ENCODE peak calls at places on chromosomes 4 and X, in five cellular contexts. One of them, this sample, is unnamed.

GRCh38 chrX:15202458-15203177 is 67.3 kb downstream of the ASB9 start:
- DNase-seq in HCT116: no peak
- DNase-seq in MM.1S: no peak
- DNase-seq in SK-N-SH: no peak
- DNase-seq in neural progenitor cell: no peak
- DNase-seq in this sample: peak; percentile 57

GRCh38 chrX:1462596-1463251 is 10.0 kb upstream of the ASMTL start:
- DNase-seq in neural progenitor cell: no peak
- DNase-seq in MM.1S: no peak
- DNase-seq in SK-N-SH: no peak
- DNase-seq in HCT116: no peak
- DNase-seq in this sample: peak; percentile 52

GRCh38 chr4:169914871-169915270 is 111.3 kb downstream of the MFAP3L start:
- DNase-seq in SK-N-SH: no peak
- DNase-seq in HCT116: no peak
- DNase-seq in neural progenitor cell: no peak
- DNase-seq in MM.1S: no peak
- DNase-seq in this sample: no peak

GRCh38 chr4:103996637-103997036 is 276.9 kb upstream of the TACR3 start:
- DNase-seq in MM.1S: no peak
- DNase-seq in SK-N-SH: no peak
- DNase-seq in HCT116: peak; percentile 78
- DNase-seq in neural progenitor cell: peak; percentile 70
- DNase-seq in this sample: peak; percentile 72

GRCh38 chr4:93888308-93888707 is 59.8 kb downstream of the ATOH1 start:
- DNase-seq in HCT116: no peak
- DNase-seq in neural progenitor cell: no peak
- DNase-seq in MM.1S: no peak
- DNase-seq in SK-N-SH: no peak
- DNase-seq in this sample: no peak

GRCh38 chr4:93810340-93810992 is 18.1 kb upstream of the ATOH1 start:
- DNase-seq in MM.1S: no peak
- DNase-seq in neural progenitor cell: no peak
- DNase-seq in SK-N-SH: no peak
- DNase-seq in HCT116: no peak
- DNase-seq in this sample: no peak

GRCh38 chrX:27085346-27085745 is 377.8 kb downstream of the PPP4R3C start:
- DNase-seq in MM.1S: no peak
- DNase-seq in neural progenitor cell: no peak
- DNase-seq in HCT116: no peak
- DNase-seq in SK-N-SH: no peak
- DNase-seq in this sample: no peak

GRCh38 chr4:36325499-36325898 is 44.1 kb downstream of the DTHD1 start:
- DNase-seq in SK-N-SH: no peak
- DNase-seq in neural progenitor cell: no peak
- DNase-seq in HCT116: no peak
- DNase-seq in MM.1S: peak; percentile 59
- DNase-seq in this sample: no peak

GRCh38 chr4:139890810-139891209 is 225.2 kb downstream of the MGST2 start:
- DNase-seq in neural progenitor cell: no peak
- DNase-seq in SK-N-SH: no peak
- DNase-seq in HCT116: no peak
- DNase-seq in MM.1S: no peak
- DNase-seq in this sample: peak; percentile 46

GRCh38 chrX:109553862-109554261 is 17.2 kb downstream of the NXT2 start:
- DNase-seq in MM.1S: no peak
- DNase-seq in neural progenitor cell: no peak
- DNase-seq in SK-N-SH: no peak
- DNase-seq in HCT116: no peak
- DNase-seq in this sample: no peak

GRCh38 chr4:95204873-95205272 is 343.9 kb downstream of the UNC5C start:
- DNase-seq in HCT116: peak; percentile 12
- DNase-seq in MM.1S: no peak
- DNase-seq in SK-N-SH: no peak
- DNase-seq in neural progenitor cell: peak; percentile 65
- DNase-seq in this sample: peak; percentile 34

GRCh38 chr4:135838889-135839288 is 1637.3 kb upstream of the PABPC4L start:
- DNase-seq in neural progenitor cell: peak; percentile 15
- DNase-seq in MM.1S: no peak
- DNase-seq in HCT116: peak; percentile 2
- DNase-seq in SK-N-SH: no peak
- DNase-seq in this sample: peak; percentile 34

GRCh38 chr4:101418055-101418454 is 70.7 kb upstream of the PPP3CA start:
- DNase-seq in neural progenitor cell: no peak
- DNase-seq in SK-N-SH: no peak
- DNase-seq in HCT116: no peak
- DNase-seq in MM.1S: peak; percentile 63
- DNase-seq in this sample: no peak

GRCh38 chrX:2691543-2692220 is 587 bp downstream of the CD99 start:
- DNase-seq in MM.1S: no peak
- DNase-seq in SK-N-SH: no peak
- DNase-seq in HCT116: no peak
- DNase-seq in neural progenitor cell: peak; percentile 49
- DNase-seq in this sample: peak; percentile 46

GRCh38 chr4:54976682-54977081 is 148.7 kb downstream of the KDR start:
- DNase-seq in neural progenitor cell: peak; percentile 42
- DNase-seq in MM.1S: no peak
- DNase-seq in SK-N-SH: no peak
- DNase-seq in HCT116: no peak
- DNase-seq in this sample: peak; percentile 48

GRCh38 chr4:100060765-100061416 is 110.8 kb upstream of the H2AZ1 start:
- DNase-seq in MM.1S: no peak
- DNase-seq in HCT116: no peak
- DNase-seq in SK-N-SH: no peak
- DNase-seq in neural progenitor cell: no peak
- DNase-seq in this sample: no peak

GRCh38 chr4:29553842-29554241 is 1166.3 kb upstream of the PCDH7 start:
- DNase-seq in MM.1S: no peak
- DNase-seq in HCT116: peak; percentile 7
- DNase-seq in SK-N-SH: no peak
- DNase-seq in neural progenitor cell: no peak
- DNase-seq in this sample: peak; percentile 75

GRCh38 chrX:7889138-7889537 is 38.1 kb downstream of the PNPLA4 start:
- DNase-seq in SK-N-SH: no peak
- DNase-seq in MM.1S: peak; percentile 84
- DNase-seq in HCT116: no peak
- DNase-seq in neural progenitor cell: no peak
- DNase-seq in this sample: no peak

GRCh38 chr4:1239949-1240305 is 9.0 kb downstream of the CTBP1 start:
- DNase-seq in HCT116: no peak
- DNase-seq in MM.1S: no peak
- DNase-seq in SK-N-SH: peak; percentile 12
- DNase-seq in neural progenitor cell: no peak
- DNase-seq in this sample: no peak

GRCh38 chrX:153470411-153471363 is at the start of gene HAUS7:
- DNase-seq in HCT116: peak; percentile 59
- DNase-seq in SK-N-SH: peak; percentile 95
- DNase-seq in neural progenitor cell: peak; percentile 91
- DNase-seq in MM.1S: peak; percentile 83
- DNase-seq in this sample: peak; percentile 87

GRCh38 chr4:150070464-150071170 is 7.6 kb upstream of the DCLK2 start:
- DNase-seq in MM.1S: no peak
- DNase-seq in HCT116: no peak
- DNase-seq in neural progenitor cell: no peak
- DNase-seq in SK-N-SH: no peak
- DNase-seq in this sample: no peak

GRCh38 chrX:154444001-154444754 is at the start of gene FAM50A:
- DNase-seq in SK-N-SH: peak; percentile 92
- DNase-seq in MM.1S: peak; percentile 56
- DNase-seq in HCT116: no peak
- DNase-seq in neural progenitor cell: peak; percentile 86
- DNase-seq in this sample: peak; percentile 61

GRCh38 chr4:176302283-176303275 is 17.2 kb upstream of the SPCS3 start:
- DNase-seq in MM.1S: no peak
- DNase-seq in HCT116: peak; percentile 22
- DNase-seq in neural progenitor cell: no peak
- DNase-seq in SK-N-SH: no peak
- DNase-seq in this sample: peak; percentile 85

GRCh38 chr4:91325495-91325894 is 978.3 kb upstream of the GRID2 start:
- DNase-seq in MM.1S: no peak
- DNase-seq in HCT116: peak; percentile 1
- DNase-seq in SK-N-SH: peak; percentile 1
- DNase-seq in neural progenitor cell: no peak
- DNase-seq in this sample: peak; percentile 59

GRCh38 chrX:1012678-1013300 is 199.7 kb downstream of the CRLF2 start:
- DNase-seq in MM.1S: no peak
- DNase-seq in neural progenitor cell: no peak
- DNase-seq in HCT116: no peak
- DNase-seq in SK-N-SH: no peak
- DNase-seq in this sample: no peak

GRCh38 chrX:129522184-129523059 is 868 bp downstream of the SMARCA1 start:
- DNase-seq in MM.1S: no peak
- DNase-seq in neural progenitor cell: peak; percentile 80
- DNase-seq in SK-N-SH: peak; percentile 78
- DNase-seq in HCT116: peak; percentile 16
- DNase-seq in this sample: peak; percentile 63

GRCh38 chr4:78379991-78380739 is 171.4 kb upstream of the ANXA3 start:
- DNase-seq in neural progenitor cell: no peak
- DNase-seq in SK-N-SH: no peak
- DNase-seq in HCT116: no peak
- DNase-seq in MM.1S: no peak
- DNase-seq in this sample: no peak

GRCh38 chr4:57370691-57371090 is 260.5 kb upstream of the IGFBP7 start:
- DNase-seq in HCT116: no peak
- DNase-seq in MM.1S: no peak
- DNase-seq in neural progenitor cell: no peak
- DNase-seq in SK-N-SH: no peak
- DNase-seq in this sample: peak; percentile 31

GRCh38 chrX:1336331-1337143 is at the start of gene IL3RA:
- DNase-seq in SK-N-SH: no peak
- DNase-seq in MM.1S: peak; percentile 9
- DNase-seq in neural progenitor cell: no peak
- DNase-seq in HCT116: no peak
- DNase-seq in this sample: no peak

GRCh38 chr4:55397521-55398321 is 2.0 kb downstream of the TMEM165 start:
- DNase-seq in neural progenitor cell: peak; percentile 21
- DNase-seq in SK-N-SH: no peak
- DNase-seq in HCT116: no peak
- DNase-seq in MM.1S: peak; percentile 17
- DNase-seq in this sample: peak; percentile 37

GRCh38 chrX:16022580-16023170 is 100.7 kb upstream of the GRPR start:
- DNase-seq in neural progenitor cell: no peak
- DNase-seq in HCT116: peak; percentile 15
- DNase-seq in SK-N-SH: no peak
- DNase-seq in MM.1S: no peak
- DNase-seq in this sample: peak; percentile 69

GRCh38 chr4:8905236-8905772 is 33.7 kb upstream of the HMX1 start:
- DNase-seq in HCT116: no peak
- DNase-seq in SK-N-SH: peak; percentile 17
- DNase-seq in neural progenitor cell: no peak
- DNase-seq in MM.1S: no peak
- DNase-seq in this sample: no peak

GRCh38 chr4:8904041-8904501 is 32.4 kb upstream of the HMX1 start:
- DNase-seq in HCT116: no peak
- DNase-seq in MM.1S: no peak
- DNase-seq in SK-N-SH: no peak
- DNase-seq in neural progenitor cell: no peak
- DNase-seq in this sample: no peak

GRCh38 chr4:8906668-8906970 is 35.0 kb upstream of the HMX1 start:
- DNase-seq in SK-N-SH: peak; percentile 26
- DNase-seq in neural progenitor cell: no peak
- DNase-seq in HCT116: no peak
- DNase-seq in MM.1S: no peak
- DNase-seq in this sample: no peak

GRCh38 chr4:8905773-8906667 is 34.4 kb upstream of the HMX1 start:
- DNase-seq in neural progenitor cell: no peak
- DNase-seq in MM.1S: no peak
- DNase-seq in HCT116: no peak
- DNase-seq in SK-N-SH: peak; percentile 14
- DNase-seq in this sample: no peak

GRCh38 chr4:8904666-8905065 is 33.0 kb upstream of the HMX1 start:
- DNase-seq in MM.1S: no peak
- DNase-seq in neural progenitor cell: no peak
- DNase-seq in HCT116: no peak
- DNase-seq in SK-N-SH: no peak
- DNase-seq in this sample: no peak
- TF ChIP-seq EZH2phosphoT487 in MM.1S: no peak
- TF ChIP-seq EZH2phosphoT487 in neural progenitor cell: no peak
- TF ChIP-seq EZH2phosphoT487 in HCT116: no peak
- TF ChIP-seq EZH2phosphoT487 in SK-N-SH: no peak
- TF ChIP-seq EZH2phosphoT487 in this sample: no peak

GRCh38 chrX:74535633-74536141 is 78.7 kb downstream of the RLIM start:
- DNase-seq in neural progenitor cell: peak; percentile 46
- DNase-seq in SK-N-SH: peak; percentile 50
- DNase-seq in HCT116: no peak
- DNase-seq in MM.1S: peak; percentile 23
- DNase-seq in this sample: peak; percentile 66
- H3K9ac ChIP-seq in neural progenitor cell: no peak overlapping the region
- H3K9ac ChIP-seq in SK-N-SH: no peak overlapping the region
- H3K9ac ChIP-seq in HCT116: no peak overlapping the region
- H3K9ac ChIP-seq in MM.1S: peak overlapping the region; percentile 51
- H3K9ac ChIP-seq in this sample: peak overlapping the region; percentile 64

GRCh38 chrX:150503898-150504219 is 64.6 kb upstream of the MTM1 start:
- DNase-seq in HCT116: no peak
- DNase-seq in neural progenitor cell: no peak
- DNase-seq in SK-N-SH: no peak
- DNase-seq in MM.1S: no peak
- DNase-seq in this sample: peak; percentile 47
- TF ChIP-seq CTCF in HCT116: no peak
- TF ChIP-seq CTCF in neural progenitor cell: no peak
- TF ChIP-seq CTCF in SK-N-SH: no peak
- TF ChIP-seq CTCF in MM.1S: no peak
- TF ChIP-seq CTCF in this sample: no peak

GRCh38 chr4:2796261-2797187 is 3.6 kb downstream of the SH3BP2 start:
- DNase-seq in HCT116: no peak
- DNase-seq in MM.1S: no peak
- DNase-seq in neural progenitor cell: peak; percentile 31
- DNase-seq in SK-N-SH: peak; percentile 29
- DNase-seq in this sample: peak; percentile 58
- TF ChIP-seq EZH2phosphoT487 in HCT116: no peak
- TF ChIP-seq EZH2phosphoT487 in MM.1S: no peak
- TF ChIP-seq EZH2phosphoT487 in neural progenitor cell: no peak
- TF ChIP-seq EZH2phosphoT487 in SK-N-SH: no peak
- TF ChIP-seq EZH2phosphoT487 in this sample: no peak

GRCh38 chr4:174948826-174949225 is 30.7 kb downstream of the ADAM29 start:
- DNase-seq in HCT116: no peak
- DNase-seq in neural progenitor cell: no peak
- DNase-seq in MM.1S: no peak
- DNase-seq in SK-N-SH: no peak
- DNase-seq in this sample: no peak

GRCh38 chr4:174946246-174946645 is 28.1 kb downstream of the ADAM29 start:
- DNase-seq in neural progenitor cell: no peak
- DNase-seq in SK-N-SH: no peak
- DNase-seq in HCT116: no peak
- DNase-seq in MM.1S: no peak
- DNase-seq in this sample: no peak
- H3K9ac ChIP-seq in neural progenitor cell: no peak overlapping the region
- H3K9ac ChIP-seq in SK-N-SH: no peak overlapping the region
- H3K9ac ChIP-seq in HCT116: no peak overlapping the region
- H3K9ac ChIP-seq in MM.1S: no peak overlapping the region
- H3K9ac ChIP-seq in this sample: no peak overlapping the region

GRCh38 chrX:71107245-71107644 is 705 bp upstream of the CXorf65 start:
- DNase-seq in SK-N-SH: no peak
- DNase-seq in HCT116: no peak
- DNase-seq in neural progenitor cell: no peak
- DNase-seq in MM.1S: no peak
- DNase-seq in this sample: no peak
- TF ChIP-seq CTCF in SK-N-SH: no peak
- TF ChIP-seq CTCF in HCT116: no peak
- TF ChIP-seq CTCF in neural progenitor cell: no peak
- TF ChIP-seq CTCF in MM.1S: no peak
- TF ChIP-seq CTCF in this sample: no peak

GRCh38 chr4:7429601-7430078 is 5.1 kb downstream of the PSAPL1 start:
- DNase-seq in SK-N-SH: peak; percentile 24
- DNase-seq in neural progenitor cell: no peak
- DNase-seq in MM.1S: no peak
- DNase-seq in HCT116: no peak
- DNase-seq in this sample: no peak
- TF ChIP-seq EZH2phosphoT487 in SK-N-SH: no peak
- TF ChIP-seq EZH2phosphoT487 in neural progenitor cell: no peak
- TF ChIP-seq EZH2phosphoT487 in MM.1S: no peak
- TF ChIP-seq EZH2phosphoT487 in HCT116: no peak
- TF ChIP-seq EZH2phosphoT487 in this sample: no peak